ENCODE peak calls at places on chromosome 22, in seven cellular contexts. L, A, J, B, I, W and E are unnamed samples.
A peak's percentile ranks its signal among the peaks of the same experiment; 100 is the strongest.

GRCh38 chr22:38872831-38873248 is 824 bp upstream of the CBX6 start:
- DNase-seq in L (no peak), A (no peak), J (peak; percentile 70), B (peak; percentile 75), I (no peak), W (no peak), E (no peak)

GRCh38 chr22:26610072-26610958 is 7.5 kb downstream of the CRYBB1 start:
- DNase-seq in L (no peak), A (peak; percentile 4), J (no peak), B (no peak), I (peak; percentile 84), W (peak; percentile 64), E (peak; percentile 65)

GRCh38 chr22:42688241-42688913 is 32.3 kb downstream of the A4GALT start:
- DNase-seq in L (no peak), A (no peak), J (peak; percentile 46), B (peak; percentile 58), I (no peak), W (peak; percentile 92), E (no peak)

GRCh38 chr22:39166547-39166946 is 14.1 kb upstream of the CBX7 start:
- DNase-seq in L (no peak), A (no peak), J (no peak), B (no peak), I (no peak), W (no peak), E (no peak)

GRCh38 chr22:50317674-50318073 is 9.1 kb downstream of the DENND6B start:
- DNase-seq in L (no peak), A (no peak), J (no peak), B (no peak), I (no peak), W (no peak), E (no peak)

GRCh38 chr22:22180738-22181514 is 63.7 kb upstream of the VPREB1 start:
- DNase-seq in L (no peak), A (no peak), J (no peak), B (no peak), I (no peak), W (no peak), E (no peak)

GRCh38 chr22:17795143-17795542 is 20.9 kb upstream of the BID start:
- DNase-seq in L (no peak), A (no peak), J (no peak), B (no peak), I (no peak), W (no peak), E (no peak)

GRCh38 chr22:39408173-39408572 is 8.6 kb downstream of the TAB1 start:
- DNase-seq in L (no peak), A (no peak), J (no peak), B (no peak), I (no peak), W (peak; percentile 90), E (no peak)

GRCh38 chr22:36580371-36580770 is 51.4 kb upstream of the EIF3D start:
- DNase-seq in L (no peak), A (no peak), J (no peak), B (no peak), I (no peak), W (no peak), E (no peak)

GRCh38 chr22:25475554-25476022 is 88.9 kb upstream of the GRK3 start:
- DNase-seq in L (no peak), A (no peak), J (peak; percentile 41), B (no peak), I (no peak), W (no peak), E (no peak)

GRCh38 chr22:29541845-29542244 is 11.7 kb downstream of the THOC5 start:
- DNase-seq in L (no peak), A (no peak), J (no peak), B (no peak), I (no peak), W (no peak), E (no peak)

GRCh38 chr22:36227806-36228205 is 11.5 kb downstream of the APOL2 start:
- DNase-seq in L (no peak), A (no peak), J (no peak), B (no peak), I (no peak), W (no peak), E (no peak)

GRCh38 chr22:20156611-20157415 is 6.0 kb upstream of the CCDC188 start:
- DNase-seq in L (peak; percentile 80), A (peak; percentile 93), J (peak; percentile 60), B (peak; percentile 88), I (peak; percentile 61), W (peak; percentile 73), E (peak; percentile 98)

GRCh38 chr22:31044262-31044861 is 36.8 kb upstream of the SMTN start:
- DNase-seq in L (no peak), A (no peak), J (no peak), B (no peak), I (no peak), W (no peak), E (no peak)

GRCh38 chr22:22756109-22756508 is 111.7 kb downstream of the GGTLC2 start:
- DNase-seq in L (no peak), A (no peak), J (no peak), B (no peak), I (no peak), W (no peak), E (no peak)

GRCh38 chr22:39997939-39998726 is 3.4 kb downstream of the FAM83F start:
- DNase-seq in L (no peak), A (no peak), J (peak; percentile 94), B (peak; percentile 70), I (no peak), W (peak; percentile 80), E (no peak)

GRCh38 chr22:17699696-17700330 is 61.3 kb downstream of the BCL2L13 start:
- DNase-seq in L (no peak), A (no peak), J (no peak), B (no peak), I (no peak), W (no peak), E (no peak)